ENCODE peak calls at places on chromosomes 1 and 21, in seven cellular contexts. B is keratinocyte; G is fibroblast of lung; W is K562; H is CD8-positive, alpha-beta T cell; O is testis; R is upper lobe of left lung. U is an unnamed sample.

GRCh38 chr1:58395355-58395754 is 151.2 kb downstream of the OMA1 start:
- DNase-seq in H (no peak), R (no peak), B (peak; percentile 69), W (no peak), G (peak; percentile 95), O (no peak), U (no peak)

GRCh38 chr1:110234691-110235090 is 24.6 kb downstream of the KCNC4 start:
- DNase-seq in G (peak; percentile 29), B (no peak), H (no peak), O (no peak), W (no peak), R (no peak), U (no peak)

GRCh38 chr1:51829058-51829457 is 49.5 kb downstream of the NRDC start:
- DNase-seq in B (peak; percentile 33), O (no peak), H (no peak), R (no peak), G (no peak), W (no peak), U (no peak)

GRCh38 chr1:160161965-160162705 is 10.7 kb downstream of the ATP1A4 start:
- DNase-seq in R (no peak), W (peak; percentile 24), H (no peak), O (peak; percentile 49), B (no peak), G (peak; percentile 15), U (no peak)

GRCh38 chr1:148334339-148335130 is 148.6 kb downstream of the PPIAL4G start:
- DNase-seq in H (peak; percentile 76), R (peak; percentile 86), B (peak; percentile 82), O (peak; percentile 95), G (peak; percentile 93), W (peak; percentile 74), U (peak; percentile 92)

GRCh38 chr1:42223036-42223435 is 58.5 kb upstream of the GUCA2A start:
- DNase-seq in G (no peak), B (no peak), H (no peak), R (no peak), W (no peak), O (no peak), U (no peak)

GRCh38 chr1:25641329-25641725 is 24.7 kb downstream of the MAN1C1 start:
- DNase-seq in O (no peak), G (no peak), R (no peak), H (no peak), W (no peak), B (no peak), U (no peak)

GRCh38 chr21:31983120-31983519 is 110.3 kb downstream of the HUNK start:
- DNase-seq in R (no peak), G (no peak), B (no peak), W (no peak), H (no peak), O (no peak), U (no peak)

GRCh38 chr1:196400478-196401453 is 207.5 kb downstream of the KCNT2 start:
- DNase-seq in H (no peak), O (peak; percentile 63), G (peak; percentile 94), R (no peak), W (no peak), B (no peak), U (peak; percentile 73)

GRCh38 chr1:108034396-108034795 is 69.4 kb upstream of the VAV3 start:
- DNase-seq in O (no peak), H (no peak), W (no peak), G (no peak), R (no peak), B (no peak), U (no peak)

GRCh38 chr1:92784051-92784638 is 763 bp downstream of the EVI5 start:
- DNase-seq in G (peak; percentile 80), W (no peak), O (peak; percentile 65), H (peak; percentile 16), B (no peak), R (no peak), U (no peak)

GRCh38 chr1:207867136-207868081 is 43.5 kb downstream of the CD34 start:
- DNase-seq in H (no peak), B (no peak), W (no peak), R (peak; percentile 76), G (no peak), O (peak; percentile 33), U (peak; percentile 85)

GRCh38 chr1:36450919-36451305 is 661 bp upstream of the OSCP1 start:
- DNase-seq in G (no peak), B (no peak), O (no peak), R (no peak), W (no peak), H (no peak), U (no peak)

GRCh38 chr1:217562229-217562878 is 68.5 kb downstream of the GPATCH2 start:
- DNase-seq in W (no peak), R (no peak), H (no peak), B (peak; percentile 49), G (peak; percentile 94), O (no peak), U (no peak)

GRCh38 chr1:179080866-179081695 is 789 bp upstream of the TOR3A start:
- DNase-seq in G (no peak), R (no peak), O (no peak), H (peak; percentile 28), W (no peak), B (no peak), U (peak; percentile 77)

GRCh38 chr1:6358757-6359567 is 34.6 kb downstream of the ACOT7 start:
- DNase-seq in G (peak; percentile 75), B (no peak), O (no peak), R (no peak), W (peak; percentile 43), H (peak; percentile 47), U (no peak)

GRCh38 chr1:146039844-146040194 is 18.3 kb upstream of the HJV start:
- DNase-seq in B (no peak), O (no peak), W (no peak), R (no peak), H (no peak), G (no peak), U (peak; percentile 62)

GRCh38 chr1:69737527-69738176 is 169.9 kb downstream of the LRRC7 start:
- DNase-seq in O (peak; percentile 74), W (peak; percentile 40), G (peak; percentile 58), H (no peak), B (peak; percentile 33), R (no peak), U (no peak)

GRCh38 chr1:215007880-215008279 is 74.7 kb upstream of the KCNK2 start:
- DNase-seq in O (no peak), B (no peak), G (no peak), R (no peak), W (no peak), H (no peak), U (no peak)

GRCh38 chr1:201656670-201657032 is 117.7 kb downstream of the NAV1 start:
- DNase-seq in W (no peak), G (peak; percentile 34), B (no peak), H (no peak), R (no peak), O (no peak), U (no peak)

GRCh38 chr1:44830900-44831304 is 12.2 kb downstream of the PTCH2 start:
- DNase-seq in W (peak; percentile 74), B (no peak), G (no peak), R (no peak), O (no peak), H (no peak), U (no peak)

GRCh38 chr1:100322436-100323211 is 29.7 kb upstream of the CDC14A start:
- DNase-seq in H (no peak), R (no peak), G (no peak), O (no peak), W (no peak), B (no peak), U (no peak)

GRCh38 chr1:160489513-160490261 is 33.4 kb downstream of the SLAMF6 start:
- DNase-seq in H (no peak), R (no peak), B (no peak), W (no peak), O (no peak), G (no peak), U (no peak)

GRCh38 chr21:39048064-39048463 is 135.2 kb downstream of the PSMG1 start:
- DNase-seq in H (no peak), W (no peak), O (no peak), B (peak; percentile 92), R (no peak), G (peak; percentile 66), U (no peak)

GRCh38 chr1:167926486-167926997 is 9.9 kb upstream of the DCAF6 start:
- DNase-seq in H (no peak), G (no peak), R (peak; percentile 17), B (no peak), W (no peak), O (no peak), U (no peak)

GRCh38 chr1:18542351-18542750 is 61.6 kb downstream of the KLHDC7A start:
- DNase-seq in G (no peak), H (no peak), B (no peak), W (no peak), O (no peak), R (no peak), U (peak; percentile 22)

GRCh38 chr21:31530918-31531705 is 128.4 kb upstream of the SOD1 start:
- DNase-seq in O (peak; percentile 50), H (no peak), G (no peak), B (no peak), W (no peak), R (no peak), U (no peak)

GRCh38 chr1:221712776-221713431 is 29.0 kb downstream of the DUSP10 start:
- DNase-seq in H (peak; percentile 89), G (no peak), O (no peak), R (no peak), B (no peak), W (no peak), U (no peak)

GRCh38 chr1:241698177-241698576 is 46.1 kb downstream of the WDR64 start:
- DNase-seq in H (no peak), G (no peak), W (peak; percentile 25), B (no peak), O (no peak), R (no peak), U (no peak)
- TF ChIP-seq CTCF in H (no peak), G (no peak), W (no peak), B (no peak), O (no peak), R (no peak), U (no peak)

DNA sequence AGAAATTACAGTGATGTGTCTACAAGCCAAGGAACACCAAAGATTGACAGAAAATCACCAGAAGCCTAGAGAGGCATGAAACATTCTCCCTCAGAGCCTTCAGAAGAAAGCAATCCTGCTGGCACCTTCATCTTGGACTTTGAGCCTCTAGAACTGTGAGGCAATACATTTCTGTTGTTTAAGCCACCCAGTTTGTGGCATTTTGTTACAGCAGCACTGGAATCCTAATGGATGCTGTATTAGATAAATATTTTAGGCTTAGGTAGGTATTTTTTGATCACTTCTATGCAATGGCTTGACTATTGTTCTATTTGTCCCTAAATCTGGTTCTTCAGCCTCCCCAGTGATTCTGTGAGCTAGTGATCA is 453.1 kb downstream of the LTN1 start:
- DNase-seq in R (no peak), O (no peak), W (no peak), G (no peak), B (no peak), H (no peak), U (no peak)
- H3K9me3 ChIP-seq in R (no peaks in the 10 kb centered on the region), O (no peaks in the 10 kb centered on the region), W (no peaks in the 10 kb centered on the region), G (no peaks in the 10 kb centered on the region), B (no peaks in the 10 kb centered on the region), H (no peaks in the 10 kb centered on the region), U (no peaks in the 10 kb centered on the region)

GRCh38 chr1:224116131-224116530 is 2.2 kb downstream of the FBXO28 start:
- DNase-seq in H (no peak), W (peak; percentile 44), O (no peak), B (peak; percentile 56), R (no peak), G (peak; percentile 63), U (no peak)
- TF ChIP-seq CTCF in H (peak; percentile 71), W (peak; percentile 73), O (peak; percentile 44), B (peak; percentile 27), R (peak; percentile 58), G (peak; percentile 18), U (peak; percentile 35)

GRCh38 chr1:79364896-79365295 is 358.4 kb upstream of the ADGRL4 start:
- DNase-seq in W (no peak), B (no peak), H (no peak), O (no peak), G (peak; percentile 49), R (no peak), U (no peak)
- H3K9me3 ChIP-seq in W (no peaks in the 10 kb centered on the region), B (no peaks in the 10 kb centered on the region), H (no peaks in the 10 kb centered on the region), O (no peaks in the 10 kb centered on the region), G (no peaks in the 10 kb centered on the region), R (no peaks in the 10 kb centered on the region), U (no peaks in the 10 kb centered on the region)

U was measured in suprapubic skin.